ENCODE peak calls at places on chromosomes 6 and 20, in ten cellular contexts. B is Calu3, H is fibroblast of lung, C is tibial artery, V is heart right ventricle, L is psoas muscle, A is left ventricle myocardium inferior, Y is progenitor cell of endocrine pancreas, J is epithelial cell of esophagus, T is astrocyte of the spinal cord. N is an unnamed sample.

GRCh38 chr6:133952815-133953633 is at the start of gene TBPL1:
- DNase-seq in B (peak; percentile 89), H (peak; percentile 96), C (peak; percentile 96), V (peak; percentile 97), L (peak; percentile 96), A (peak; percentile 95), Y (peak; percentile 83), J (peak; percentile 92), T (peak; percentile 98), N (peak; percentile 96)

GRCh38 chr6:30463651-30464618 is 25.4 kb upstream of the HLA-E start:
- DNase-seq in B (peak; percentile 53), H (peak; percentile 54), C (peak; percentile 34), V (no peak), L (peak; percentile 62), A (peak; percentile 40), Y (no peak), J (peak; percentile 21), T (peak; percentile 40), N (no peak)

GRCh38 chr6:148724428-148724827 is 22.4 kb upstream of the UST start:
- DNase-seq in B (no peak), H (no peak), C (no peak), V (no peak), L (no peak), A (no peak), Y (no peak), J (no peak), T (no peak), N (no peak)

GRCh38 chr20:50980071-50980681 is 21.6 kb downstream of the MOCS3 start:
- DNase-seq in B (peak; percentile 68), H (peak; percentile 100), C (no peak), V (no peak), L (no peak), A (no peak), Y (no peak), J (peak; percentile 98), T (peak; percentile 99), N (no peak)

GRCh38 chr20:24686156-24686555 is 216.7 kb downstream of the SYNDIG1 start:
- DNase-seq in B (no peak), H (no peak), C (no peak), V (no peak), L (no peak), A (no peak), Y (no peak), J (no peak), T (no peak), N (no peak)

GRCh38 chr6:37535701-37536461 is 36.2 kb upstream of the CCDC167 start:
- DNase-seq in B (peak; percentile 51), H (no peak), C (no peak), V (no peak), L (no peak), A (no peak), Y (no peak), J (peak; percentile 48), T (no peak), N (peak; percentile 53)

GRCh38 chr6:26501482-26501986 is 1.4 kb downstream of the BTN1A1 start:
- DNase-seq in B (peak; percentile 32), H (peak; percentile 27), C (peak; percentile 39), V (peak; percentile 7), L (peak; percentile 58), A (peak; percentile 27), Y (no peak), J (peak; percentile 25), T (no peak), N (peak; percentile 47)

GRCh38 chr6:26075063-26075717 is 12.0 kb upstream of the HFE start:
- DNase-seq in B (no peak), H (no peak), C (no peak), V (no peak), L (no peak), A (no peak), Y (no peak), J (no peak), T (no peak), N (no peak)

GRCh38 chr6:43391448-43392031 is 22.1 kb upstream of the ZNF318 start:
- DNase-seq in B (no peak), H (peak; percentile 28), C (no peak), V (no peak), L (no peak), A (no peak), Y (no peak), J (no peak), T (no peak), N (no peak)

GRCh38 chr6:143005816-143006215 is 54.9 kb upstream of the AIG1 start:
- DNase-seq in B (no peak), H (peak; percentile 21), C (no peak), V (no peak), L (no peak), A (no peak), Y (no peak), J (no peak), T (no peak), N (no peak)

GRCh38 chr20:9532069-9532809 is 17.8 kb downstream of the LAMP5 start:
- DNase-seq in B (no peak), H (no peak), C (no peak), V (no peak), L (no peak), A (no peak), Y (no peak), J (no peak), T (no peak), N (no peak)

GRCh38 chr6:162371133-162371532 is 356.4 kb downstream of the PRKN start:
- DNase-seq in B (no peak), H (no peak), C (no peak), V (no peak), L (no peak), A (no peak), Y (no peak), J (no peak), T (peak; percentile 7), N (no peak)

GRCh38 chr6:150719099-150719767 is 119.5 kb downstream of the PLEKHG1 start:
- DNase-seq in B (no peak), H (peak; percentile 40), C (no peak), V (no peak), L (no peak), A (no peak), Y (no peak), J (no peak), T (no peak), N (no peak)

GRCh38 chr6:169530762-169531143 is 171.1 kb downstream of the WDR27 start:
- DNase-seq in B (no peak), H (peak; percentile 52), C (no peak), V (no peak), L (no peak), A (no peak), Y (no peak), J (no peak), T (no peak), N (no peak)

GRCh38 chr6:105137388-105137787 is 42.4 kb downstream of the POPDC3 start:
- DNase-seq in B (no peak), H (peak; percentile 17), C (no peak), V (peak; percentile 23), L (peak; percentile 58), A (peak; percentile 20), Y (no peak), J (peak; percentile 3), T (peak; percentile 18), N (peak; percentile 26)

GRCh38 chr6:150142657-150143501 is at the start of gene PPP1R14C:
- DNase-seq in B (peak; percentile 51), H (peak; percentile 51), C (no peak), V (peak; percentile 20), L (peak; percentile 75), A (peak; percentile 40), Y (peak; percentile 29), J (peak; percentile 89), T (no peak), N (peak; percentile 70)

GRCh38 chr6:127460465-127460864 is 1.3 kb upstream of the KIAA0408 start:
- DNase-seq in B (no peak), H (no peak), C (no peak), V (no peak), L (no peak), A (no peak), Y (no peak), J (no peak), T (no peak), N (no peak)

GRCh38 chr20:45484676-45485075 is 15.1 kb downstream of the WFDC2 start:
- DNase-seq in B (no peak), H (no peak), C (no peak), V (no peak), L (no peak), A (no peak), Y (no peak), J (no peak), T (no peak), N (no peak)

GRCh38 chr6:162849269-162849668 is 121.5 kb downstream of the PACRG start:
- DNase-seq in B (no peak), H (no peak), C (no peak), V (peak; percentile 12), L (no peak), A (no peak), Y (no peak), J (no peak), T (no peak), N (peak; percentile 62)

GRCh38 chr20:59207742-59208357 is 44.2 kb downstream of the ZNF831 start:
- DNase-seq in B (peak; percentile 68), H (no peak), C (no peak), V (peak; percentile 61), L (peak; percentile 67), A (peak; percentile 44), Y (no peak), J (peak; percentile 25), T (no peak), N (peak; percentile 69)
- TF ChIP-seq CTCF in B (peak; percentile 39), H (peak; percentile 10), C (no peak), V (peak; percentile 71), L (peak; percentile 58), A (peak; percentile 69), Y (peak; percentile 49), J (peak; percentile 27), T (no peak), N (peak; percentile 48)

DNA sequence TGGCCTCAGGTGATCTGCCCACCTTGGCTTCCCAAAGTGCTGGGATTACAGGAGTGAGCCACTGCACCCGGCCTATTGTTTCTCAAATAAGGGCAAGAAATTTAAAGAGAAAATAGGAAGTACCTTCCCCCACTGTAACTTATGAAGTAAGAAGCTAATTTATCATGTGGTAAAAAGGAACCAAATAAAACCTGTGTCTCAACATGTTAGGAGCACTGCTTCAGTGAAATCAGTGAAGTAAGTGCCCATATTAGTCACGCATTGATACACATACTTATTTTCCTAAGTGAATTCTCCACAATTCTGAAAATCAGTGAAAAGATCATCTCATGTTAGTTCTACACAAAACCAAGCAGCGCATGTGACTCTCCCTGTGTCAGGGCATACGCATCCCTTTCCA is 14.2 kb upstream of the LPA start:
- DNase-seq in B (no peak), H (no peak), C (no peak), V (no peak), L (no peak), A (no peak), Y (no peak), J (peak; percentile 75), T (no peak), N (no peak)
- TF ChIP-seq CTCF in B (no peak), H (no peak), C (no peak), V (no peak), L (no peak), A (no peak), Y (no peak), J (no peak), T (no peak), N (no peak)

GRCh38 chr6:90860822-90861601 is 274.1 kb upstream of the MAP3K7 start:
- DNase-seq in B (no peak), H (no peak), C (no peak), V (no peak), L (no peak), A (no peak), Y (no peak), J (peak; percentile 51), T (no peak), N (no peak)
- TF ChIP-seq CTCF in B (no peak), H (no peak), C (no peak), V (no peak), L (no peak), A (no peak), Y (peak; percentile 29), J (peak; percentile 51), T (no peak), N (no peak)

GRCh38 chr20:2361035-2361593 is 19.6 kb upstream of the TGM6 start:
- DNase-seq in B (no peak), H (no peak), C (no peak), V (no peak), L (no peak), A (no peak), Y (no peak), J (no peak), T (no peak), N (no peak)
- TF ChIP-seq CTCF in B (no peak), H (no peak), C (no peak), V (no peak), L (no peak), A (no peak), Y (no peak), J (no peak), T (no peak), N (no peak)

N was measured in glutamatergic neuron.